ENCODE peak calls at places on chromosome 19, in six cellular contexts. P is small intestine; W is upper lobe of left lung; C is stomach; U is naive thymus-derived CD4-positive, alpha-beta T cell; Z is sigmoid colon. G is an unnamed sample.
A peak's percentile ranks its signal among the peaks of the same experiment; 100 is the strongest.

GRCh38 chr19:18519962-18520847 is 1.7 kb downstream of the ELL start:
- DNase-seq in P (peak; percentile 91), W (no peak), C (peak; percentile 77), U (peak; percentile 63), Z (peak; percentile 87), G (peak; percentile 83)

GRCh38 chr19:13119654-13120053 is 1.6 kb downstream of the NACC1 start:
- DNase-seq in P (no peak), W (no peak), C (no peak), U (no peak), Z (no peak), G (no peak)

GRCh38 chr19:13492128-13492527 is 14.2 kb downstream of the CACNA1A start:
- DNase-seq in P (no peak), W (no peak), C (no peak), U (no peak), Z (no peak), G (no peak)

GRCh38 chr19:43667524-43668405 is 2.2 kb downstream of the PLAUR start:
- DNase-seq in P (peak; percentile 77), W (no peak), C (no peak), U (no peak), Z (peak; percentile 76), G (no peak)

GRCh38 chr19:33750587-33751385 is 45.9 kb upstream of the KCTD15 start:
- DNase-seq in P (no peak), W (peak; percentile 56), C (no peak), U (no peak), Z (no peak), G (no peak)

GRCh38 chr19:4582980-4583842 is 23.7 kb upstream of the SEMA6B start:
- DNase-seq in P (no peak), W (peak; percentile 66), C (no peak), U (no peak), Z (no peak), G (no peak)

GRCh38 chr19:1730157-1730556 is 23.1 kb upstream of the ONECUT3 start:
- DNase-seq in P (no peak), W (peak; percentile 69), C (no peak), U (no peak), Z (no peak), G (no peak)

GRCh38 chr19:48659768-48660167 is 13.0 kb downstream of the NTN5 start:
- DNase-seq in P (peak; percentile 47), W (no peak), C (no peak), U (no peak), Z (no peak), G (no peak)

GRCh38 chr19:5237190-5237780 is 103.3 kb downstream of the PTPRS start:
- DNase-seq in P (no peak), W (no peak), C (no peak), U (no peak), Z (no peak), G (no peak)

GRCh38 chr19:1435378-1435989 is 2.7 kb upstream of the RPS15 start:
- DNase-seq in P (no peak), W (peak; percentile 65), C (no peak), U (no peak), Z (no peak), G (no peak)

GRCh38 chr19:46586294-46586693 is 14.8 kb upstream of the CALM3 start:
- DNase-seq in P (no peak), W (no peak), C (no peak), U (no peak), Z (no peak), G (no peak)

GRCh38 chr19:821228-821975 is at the start of gene PLPPR3:
- DNase-seq in P (no peak), W (peak; percentile 85), C (no peak), U (no peak), Z (no peak), G (no peak)

GRCh38 chr19:55350620-55351315 is 3.8 kb downstream of the COX6B2 start:
- DNase-seq in P (no peak), W (no peak), C (no peak), U (no peak), Z (no peak), G (no peak)

GRCh38 chr19:13398780-13399726 is 107.2 kb downstream of the CACNA1A start:
- DNase-seq in P (no peak), W (no peak), C (no peak), U (no peak), Z (no peak), G (no peak)

GRCh38 chr19:55585658-55586339 is 5.2 kb upstream of the ZNF579 start:
- DNase-seq in P (no peak), W (peak; percentile 91), C (peak; percentile 76), U (no peak), Z (peak; percentile 89), G (no peak)

GRCh38 chr19:4811328-4812131 is 20.0 kb downstream of the TICAM1 start:
- DNase-seq in P (peak; percentile 74), W (peak; percentile 93), C (peak; percentile 92), U (peak; percentile 74), Z (peak; percentile 87), G (peak; percentile 65)

GRCh38 chr19:46515879-46516350 is 20.2 kb upstream of the PNMA8B start:
- DNase-seq in P (no peak), W (no peak), C (no peak), U (peak; percentile 47), Z (no peak), G (no peak)

GRCh38 chr19:49852631-49853126 is 1.7 kb downstream of the PTOV1 start:
- DNase-seq in P (no peak), W (no peak), C (no peak), U (no peak), Z (no peak), G (no peak)

GRCh38 chr19:17753976-17754375 is 2.7 kb downstream of the FCHO1 start:
- DNase-seq in P (no peak), W (no peak), C (no peak), U (no peak), Z (no peak), G (no peak)

GRCh38 chr19:46019270-46019669 is 3.6 kb downstream of the PGLYRP1 start:
- DNase-seq in P (no peak), W (no peak), C (no peak), U (no peak), Z (peak; percentile 52), G (no peak)

GRCh38 chr19:41882568-41883462 is at the start of gene ARHGEF1:
- DNase-seq in P (peak; percentile 56), W (peak; percentile 95), C (peak; percentile 62), U (peak; percentile 69), Z (peak; percentile 76), G (no peak)

GRCh38 chr19:39301562-39301961 is 5.4 kb downstream of the IFNL1 start:
- DNase-seq in P (no peak), W (no peak), C (no peak), U (no peak), Z (no peak), G (no peak)

GRCh38 chr19:39299404-39299803 is 3.2 kb downstream of the IFNL1 start:
- DNase-seq in P (peak; percentile 19), W (no peak), C (no peak), U (no peak), Z (no peak), G (no peak)

GRCh38 chr19:39303373-39304184 is 7.4 kb downstream of the IFNL1 start:
- DNase-seq in P (no peak), W (no peak), C (no peak), U (no peak), Z (peak; percentile 29), G (no peak)

GRCh38 chr19:39299832-39300231 is 3.6 kb downstream of the IFNL1 start:
- DNase-seq in P (no peak), W (no peak), C (no peak), U (no peak), Z (no peak), G (no peak)

DNA sequence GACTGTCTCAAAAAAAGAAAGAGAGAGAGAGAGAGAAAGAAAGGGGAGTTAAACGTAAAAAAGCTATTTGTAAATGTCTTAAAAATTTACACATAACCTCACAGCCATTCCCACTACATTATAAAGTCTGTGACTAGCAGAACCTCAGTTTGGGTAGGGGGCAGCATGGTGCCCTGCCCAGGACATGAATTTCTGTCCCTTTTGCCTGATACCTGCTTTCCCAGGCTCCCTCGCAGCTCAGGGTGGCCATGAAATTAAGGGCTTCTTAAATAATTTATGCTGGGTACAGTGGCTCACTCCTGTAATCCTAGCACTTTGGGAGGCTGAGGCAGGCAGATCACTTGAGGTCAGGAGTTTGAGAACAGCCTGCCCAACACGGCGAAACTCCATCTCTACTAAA is 4.8 kb downstream of the IFNL1 start:
- DNase-seq in P (no peak), W (no peak), C (no peak), U (no peak), Z (peak; percentile 15), G (no peak)
- H3K27ac ChIP-seq in P (no peak overlapping the region), W (no peak overlapping the region), C (no peak overlapping the region), U (no peak overlapping the region), Z (no peak overlapping the region), G (no peak overlapping the region)

GRCh38 chr19:35206855-35207254 is 21.7 kb downstream of the FAM187B start:
- DNase-seq in P (no peak), W (no peak), C (peak; percentile 10), U (no peak), Z (no peak), G (no peak)

GRCh38 chr19:35207391-35207871 is 21.1 kb downstream of the FAM187B start:
- DNase-seq in P (no peak), W (no peak), C (no peak), U (no peak), Z (no peak), G (no peak)

GRCh38 chr19:35204799-35205732 is 23.5 kb downstream of the FAM187B start:
- DNase-seq in P (no peak), W (no peak), C (no peak), U (no peak), Z (no peak), G (no peak)

GRCh38 chr19:35205733-35206323 is 22.7 kb downstream of the FAM187B start:
- DNase-seq in P (no peak), W (no peak), C (no peak), U (no peak), Z (no peak), G (no peak)

DNA sequence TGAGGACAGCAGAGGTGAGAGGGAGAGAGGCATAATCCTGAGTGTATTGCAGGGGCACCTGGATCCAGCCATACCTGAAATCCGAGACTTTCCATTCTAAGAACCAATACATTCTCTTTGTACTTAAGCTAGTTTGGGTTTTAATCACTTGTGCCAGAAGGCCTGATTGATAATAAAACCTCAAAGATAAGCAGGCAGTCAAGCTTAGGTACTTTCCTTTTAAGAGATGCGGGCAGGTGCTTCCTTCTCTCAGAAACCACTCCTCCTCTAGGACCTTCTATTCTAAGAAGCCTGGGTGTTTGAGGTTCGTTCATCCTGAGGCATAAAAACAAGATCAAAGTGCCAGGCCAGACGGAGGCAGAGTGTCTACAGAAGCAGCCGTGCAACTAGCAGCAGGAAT is 22.2 kb downstream of the FAM187B start:
- DNase-seq in P (peak; percentile 57), W (no peak), C (no peak), U (peak; percentile 83), Z (no peak), G (no peak)
- H3K4me1 ChIP-seq in P (peaks cover 3% of the 10 kb centered on the region), W (peaks cover 8% of the 10 kb centered on the region), C (peaks cover 15% of the 10 kb centered on the region), U (peaks cover 63% of the 10 kb centered on the region), Z (no peaks in the 10 kb centered on the region), G (no peaks in the 10 kb centered on the region)

GRCh38 chr19:6279620-6279930 is 200 bp downstream of the MLLT1 start:
- DNase-seq in P (no peak), W (no peak), C (no peak), U (no peak), Z (no peak), G (no peak)
- H3K27ac ChIP-seq in P (peak overlapping the region; percentile 74), W (peak overlapping the region; percentile 94), C (peak overlapping the region; percentile 91), U (peak overlapping the region; percentile 78), Z (peak overlapping the region; percentile 81), G (peak overlapping the region; percentile 81)

DNA sequence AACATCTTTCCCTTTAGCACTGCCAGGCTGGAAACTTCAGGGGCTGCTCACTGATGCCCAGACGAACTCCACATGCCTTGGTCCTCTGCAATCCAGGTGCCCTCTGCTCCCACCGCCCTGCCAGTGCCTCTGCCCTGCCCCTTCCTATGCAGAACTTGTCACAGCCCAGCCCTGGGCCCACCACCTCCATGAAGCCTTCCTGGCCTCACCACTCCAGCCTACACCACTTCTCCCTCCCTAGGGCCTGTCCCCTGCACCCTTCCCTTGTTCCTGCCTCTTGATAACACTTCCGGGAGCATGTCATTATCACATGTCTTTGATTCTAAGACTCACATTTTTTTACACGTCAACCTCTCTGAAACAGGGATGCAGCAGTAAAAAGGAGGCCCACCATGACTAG is 627.2 kb downstream of the UQCRFS1 start:
- DNase-seq in P (no peak), W (no peak), C (no peak), U (no peak), Z (no peak), G (no peak)
- H3K4me1 ChIP-seq in P (no peaks in the 10 kb centered on the region), W (no peaks in the 10 kb centered on the region), C (no peaks in the 10 kb centered on the region), U (no peaks in the 10 kb centered on the region), Z (no peaks in the 10 kb centered on the region), G (no peaks in the 10 kb centered on the region)

G was measured in breast epithelium.